ENCODE peak calls at places on chromosomes 6 and 20, in eight cellular contexts. One of them, this sample, is unnamed.

GRCh38 chr20:23637282-23638221 is at the start of gene CST3:
- DNase-seq in SW480: peak
- DNase-seq in NCI-H1436: peak
- DNase-seq in substantia nigra: peak
- DNase-seq in iPS-NIHi11: peak
- DNase-seq in activated T-cell treated with anti-CD3 and anti-CD28 coated beads for 24 hours: no peak
- DNase-seq in NCI-H1417 treated with DMSO at 0.1 percent for 48 hours: peak
- DNase-seq in retina: peak
- DNase-seq in this sample: peak

GRCh38 chr6:84282566-84282965 is 55.1 kb upstream of the CEP162 start:
- DNase-seq in SW480: no peak
- DNase-seq in NCI-H1436: no peak
- DNase-seq in substantia nigra: no peak
- DNase-seq in iPS-NIHi11: peak
- DNase-seq in activated T-cell treated with anti-CD3 and anti-CD28 coated beads for 24 hours: no peak
- DNase-seq in NCI-H1417 treated with DMSO at 0.1 percent for 48 hours: no peak
- DNase-seq in retina: no peak
- DNase-seq in this sample: no peak

GRCh38 chr6:106620931-106621672 is 8.2 kb downstream of the RTN4IP1 start:
- DNase-seq in SW480: no peak
- DNase-seq in NCI-H1436: no peak
- DNase-seq in substantia nigra: no peak
- DNase-seq in iPS-NIHi11: no peak
- DNase-seq in activated T-cell treated with anti-CD3 and anti-CD28 coated beads for 24 hours: no peak
- DNase-seq in NCI-H1417 treated with DMSO at 0.1 percent for 48 hours: no peak
- DNase-seq in retina: no peak
- DNase-seq in this sample: no peak

GRCh38 chr6:17381429-17382147 is 11.8 kb upstream of the CAP2 start:
- DNase-seq in SW480: no peak
- DNase-seq in NCI-H1436: no peak
- DNase-seq in substantia nigra: no peak
- DNase-seq in iPS-NIHi11: no peak
- DNase-seq in activated T-cell treated with anti-CD3 and anti-CD28 coated beads for 24 hours: no peak
- DNase-seq in NCI-H1417 treated with DMSO at 0.1 percent for 48 hours: no peak
- DNase-seq in retina: no peak
- DNase-seq in this sample: no peak

GRCh38 chr20:6599876-6600275 is 167.6 kb upstream of the BMP2 start:
- DNase-seq in SW480: no peak
- DNase-seq in NCI-H1436: no peak
- DNase-seq in substantia nigra: no peak
- DNase-seq in iPS-NIHi11: no peak
- DNase-seq in activated T-cell treated with anti-CD3 and anti-CD28 coated beads for 24 hours: no peak
- DNase-seq in NCI-H1417 treated with DMSO at 0.1 percent for 48 hours: no peak
- DNase-seq in retina: no peak
- DNase-seq in this sample: no peak

GRCh38 chr6:106128981-106129761 is 43.0 kb downstream of the PRDM1 start:
- DNase-seq in SW480: peak
- DNase-seq in NCI-H1436: no peak
- DNase-seq in substantia nigra: no peak
- DNase-seq in iPS-NIHi11: no peak
- DNase-seq in activated T-cell treated with anti-CD3 and anti-CD28 coated beads for 24 hours: no peak
- DNase-seq in NCI-H1417 treated with DMSO at 0.1 percent for 48 hours: no peak
- DNase-seq in retina: peak
- DNase-seq in this sample: peak

GRCh38 chr6:24329022-24329421 is 28.8 kb downstream of the DCDC2 start:
- DNase-seq in SW480: no peak
- DNase-seq in NCI-H1436: no peak
- DNase-seq in substantia nigra: no peak
- DNase-seq in iPS-NIHi11: no peak
- DNase-seq in activated T-cell treated with anti-CD3 and anti-CD28 coated beads for 24 hours: no peak
- DNase-seq in NCI-H1417 treated with DMSO at 0.1 percent for 48 hours: no peak
- DNase-seq in retina: no peak
- DNase-seq in this sample: no peak

GRCh38 chr6:105769987-105770386 is 316.1 kb upstream of the PRDM1 start:
- DNase-seq in SW480: no peak
- DNase-seq in NCI-H1436: no peak
- DNase-seq in substantia nigra: no peak
- DNase-seq in iPS-NIHi11: no peak
- DNase-seq in activated T-cell treated with anti-CD3 and anti-CD28 coated beads for 24 hours: no peak
- DNase-seq in NCI-H1417 treated with DMSO at 0.1 percent for 48 hours: no peak
- DNase-seq in retina: no peak
- DNase-seq in this sample: peak

GRCh38 chr6:14510038-14510437 is 392.5 kb downstream of the CD83 start:
- DNase-seq in SW480: no peak
- DNase-seq in NCI-H1436: no peak
- DNase-seq in substantia nigra: no peak
- DNase-seq in iPS-NIHi11: no peak
- DNase-seq in activated T-cell treated with anti-CD3 and anti-CD28 coated beads for 24 hours: no peak
- DNase-seq in NCI-H1417 treated with DMSO at 0.1 percent for 48 hours: no peak
- DNase-seq in retina: no peak
- DNase-seq in this sample: no peak

GRCh38 chr20:10565191-10565921 is 108.4 kb downstream of the JAG1 start:
- DNase-seq in SW480: no peak
- DNase-seq in NCI-H1436: no peak
- DNase-seq in substantia nigra: no peak
- DNase-seq in iPS-NIHi11: no peak
- DNase-seq in activated T-cell treated with anti-CD3 and anti-CD28 coated beads for 24 hours: no peak
- DNase-seq in NCI-H1417 treated with DMSO at 0.1 percent for 48 hours: no peak
- DNase-seq in retina: no peak
- DNase-seq in this sample: no peak

GRCh38 chr6:157151029-157151428 is 172.3 kb downstream of the TMEM242 start:
- DNase-seq in SW480: no peak
- DNase-seq in NCI-H1436: no peak
- DNase-seq in substantia nigra: no peak
- DNase-seq in iPS-NIHi11: no peak
- DNase-seq in activated T-cell treated with anti-CD3 and anti-CD28 coated beads for 24 hours: no peak
- DNase-seq in NCI-H1417 treated with DMSO at 0.1 percent for 48 hours: no peak
- DNase-seq in retina: peak
- DNase-seq in this sample: no peak

GRCh38 chr6:2485116-2485515 is 239.7 kb upstream of the GMDS start:
- DNase-seq in SW480: no peak
- DNase-seq in NCI-H1436: no peak
- DNase-seq in substantia nigra: no peak
- DNase-seq in iPS-NIHi11: no peak
- DNase-seq in activated T-cell treated with anti-CD3 and anti-CD28 coated beads for 24 hours: no peak
- DNase-seq in NCI-H1417 treated with DMSO at 0.1 percent for 48 hours: no peak
- DNase-seq in retina: no peak
- DNase-seq in this sample: no peak

GRCh38 chr20:59985864-59986263 is 27.6 kb downstream of the CDH26 start:
- DNase-seq in SW480: peak
- DNase-seq in NCI-H1436: peak
- DNase-seq in substantia nigra: no peak
- DNase-seq in iPS-NIHi11: no peak
- DNase-seq in activated T-cell treated with anti-CD3 and anti-CD28 coated beads for 24 hours: no peak
- DNase-seq in NCI-H1417 treated with DMSO at 0.1 percent for 48 hours: no peak
- DNase-seq in retina: no peak
- DNase-seq in this sample: peak

GRCh38 chr6:149118737-149119653 is 198.5 kb upstream of the TAB2 start:
- DNase-seq in SW480: no peak
- DNase-seq in NCI-H1436: no peak
- DNase-seq in substantia nigra: no peak
- DNase-seq in iPS-NIHi11: no peak
- DNase-seq in activated T-cell treated with anti-CD3 and anti-CD28 coated beads for 24 hours: no peak
- DNase-seq in NCI-H1417 treated with DMSO at 0.1 percent for 48 hours: no peak
- DNase-seq in retina: no peak
- DNase-seq in this sample: no peak

GRCh38 chr20:36461600-36462439 is 79.5 kb upstream of the MYL9 start:
- DNase-seq in SW480: peak
- DNase-seq in NCI-H1436: peak
- DNase-seq in substantia nigra: peak
- DNase-seq in iPS-NIHi11: peak
- DNase-seq in activated T-cell treated with anti-CD3 and anti-CD28 coated beads for 24 hours: no peak
- DNase-seq in NCI-H1417 treated with DMSO at 0.1 percent for 48 hours: no peak
- DNase-seq in retina: peak
- DNase-seq in this sample: peak

GRCh38 chr6:139605350-139605749 is 230.9 kb upstream of the CITED2 start:
- DNase-seq in SW480: no peak
- DNase-seq in NCI-H1436: no peak
- DNase-seq in substantia nigra: no peak
- DNase-seq in iPS-NIHi11: no peak
- DNase-seq in activated T-cell treated with anti-CD3 and anti-CD28 coated beads for 24 hours: no peak
- DNase-seq in NCI-H1417 treated with DMSO at 0.1 percent for 48 hours: no peak
- DNase-seq in retina: no peak
- DNase-seq in this sample: no peak

GRCh38 chr20:25510202-25510601 is 75.1 kb downstream of the NINL start:
- DNase-seq in SW480: no peak
- DNase-seq in NCI-H1436: no peak
- DNase-seq in substantia nigra: no peak
- DNase-seq in iPS-NIHi11: no peak
- DNase-seq in activated T-cell treated with anti-CD3 and anti-CD28 coated beads for 24 hours: no peak
- DNase-seq in NCI-H1417 treated with DMSO at 0.1 percent for 48 hours: no peak
- DNase-seq in retina: no peak
- DNase-seq in this sample: no peak

GRCh38 chr6:17703256-17703694 is 3.5 kb downstream of the NUP153 start:
- DNase-seq in SW480: no peak
- DNase-seq in NCI-H1436: no peak
- DNase-seq in substantia nigra: no peak
- DNase-seq in iPS-NIHi11: no peak
- DNase-seq in activated T-cell treated with anti-CD3 and anti-CD28 coated beads for 24 hours: no peak
- DNase-seq in NCI-H1417 treated with DMSO at 0.1 percent for 48 hours: no peak
- DNase-seq in retina: no peak
- DNase-seq in this sample: no peak

GRCh38 chr20:25047766-25048165 is 10.2 kb downstream of the ACSS1 start:
- DNase-seq in SW480: no peak
- DNase-seq in NCI-H1436: no peak
- DNase-seq in substantia nigra: no peak
- DNase-seq in iPS-NIHi11: no peak
- DNase-seq in activated T-cell treated with anti-CD3 and anti-CD28 coated beads for 24 hours: no peak
- DNase-seq in NCI-H1417 treated with DMSO at 0.1 percent for 48 hours: no peak
- DNase-seq in retina: no peak
- DNase-seq in this sample: no peak

GRCh38 chr6:92231220-92231701 is 1188.1 kb downstream of the EPHA7 start:
- DNase-seq in SW480: no peak
- DNase-seq in NCI-H1436: peak
- DNase-seq in substantia nigra: no peak
- DNase-seq in iPS-NIHi11: no peak
- DNase-seq in activated T-cell treated with anti-CD3 and anti-CD28 coated beads for 24 hours: no peak
- DNase-seq in NCI-H1417 treated with DMSO at 0.1 percent for 48 hours: peak
- DNase-seq in retina: peak
- DNase-seq in this sample: no peak

GRCh38 chr6:13698715-13699114 is 12.9 kb downstream of the RANBP9 start:
- DNase-seq in SW480: no peak
- DNase-seq in NCI-H1436: no peak
- DNase-seq in substantia nigra: no peak
- DNase-seq in iPS-NIHi11: no peak
- DNase-seq in activated T-cell treated with anti-CD3 and anti-CD28 coated beads for 24 hours: no peak
- DNase-seq in NCI-H1417 treated with DMSO at 0.1 percent for 48 hours: no peak
- DNase-seq in retina: no peak
- DNase-seq in this sample: no peak

GRCh38 chr6:144083172-144083571 is 12.2 kb downstream of the SF3B5 start:
- DNase-seq in SW480: no peak
- DNase-seq in NCI-H1436: no peak
- DNase-seq in substantia nigra: no peak
- DNase-seq in iPS-NIHi11: no peak
- DNase-seq in activated T-cell treated with anti-CD3 and anti-CD28 coated beads for 24 hours: no peak
- DNase-seq in NCI-H1417 treated with DMSO at 0.1 percent for 48 hours: no peak
- DNase-seq in retina: no peak
- DNase-seq in this sample: no peak

GRCh38 chr20:50399003-50399916 is 110.9 kb upstream of the PTPN1 start:
- DNase-seq in SW480: peak
- DNase-seq in NCI-H1436: no peak
- DNase-seq in substantia nigra: peak
- DNase-seq in iPS-NIHi11: no peak
- DNase-seq in activated T-cell treated with anti-CD3 and anti-CD28 coated beads for 24 hours: no peak
- DNase-seq in NCI-H1417 treated with DMSO at 0.1 percent for 48 hours: no peak
- DNase-seq in retina: no peak
- DNase-seq in this sample: no peak

GRCh38 chr20:38108438-38109024 is 56.5 kb downstream of the TGM2 start:
- DNase-seq in SW480: no peak
- DNase-seq in NCI-H1436: no peak
- DNase-seq in substantia nigra: no peak
- DNase-seq in iPS-NIHi11: no peak
- DNase-seq in activated T-cell treated with anti-CD3 and anti-CD28 coated beads for 24 hours: no peak
- DNase-seq in NCI-H1417 treated with DMSO at 0.1 percent for 48 hours: no peak
- DNase-seq in retina: no peak
- DNase-seq in this sample: no peak

GRCh38 chr6:81797594-81797993 is 45.1 kb upstream of the TENT5A start:
- DNase-seq in SW480: no peak
- DNase-seq in NCI-H1436: no peak
- DNase-seq in substantia nigra: no peak
- DNase-seq in iPS-NIHi11: no peak
- DNase-seq in activated T-cell treated with anti-CD3 and anti-CD28 coated beads for 24 hours: no peak
- DNase-seq in NCI-H1417 treated with DMSO at 0.1 percent for 48 hours: no peak
- DNase-seq in retina: no peak
- DNase-seq in this sample: no peak

GRCh38 chr20:43011491-43011890 is 178.2 kb downstream of the PTPRT start:
- DNase-seq in SW480: no peak
- DNase-seq in NCI-H1436: no peak
- DNase-seq in substantia nigra: no peak
- DNase-seq in iPS-NIHi11: no peak
- DNase-seq in activated T-cell treated with anti-CD3 and anti-CD28 coated beads for 24 hours: no peak
- DNase-seq in NCI-H1417 treated with DMSO at 0.1 percent for 48 hours: no peak
- DNase-seq in retina: no peak
- DNase-seq in this sample: no peak

GRCh38 chr20:36830791-36831691 is 44.9 kb upstream of the TLDC2 start:
- DNase-seq in SW480: no peak
- DNase-seq in NCI-H1436: no peak
- DNase-seq in substantia nigra: peak
- DNase-seq in iPS-NIHi11: no peak
- DNase-seq in activated T-cell treated with anti-CD3 and anti-CD28 coated beads for 24 hours: no peak
- DNase-seq in NCI-H1417 treated with DMSO at 0.1 percent for 48 hours: no peak
- DNase-seq in retina: no peak
- DNase-seq in this sample: no peak

GRCh38 chr6:150638765-150639164 is 39.1 kb downstream of the PLEKHG1 start:
- DNase-seq in SW480: peak
- DNase-seq in NCI-H1436: no peak
- DNase-seq in substantia nigra: no peak
- DNase-seq in iPS-NIHi11: no peak
- DNase-seq in activated T-cell treated with anti-CD3 and anti-CD28 coated beads for 24 hours: no peak
- DNase-seq in NCI-H1417 treated with DMSO at 0.1 percent for 48 hours: no peak
- DNase-seq in retina: no peak
- DNase-seq in this sample: no peak

GRCh38 chr6:12392490-12392889 is 102.3 kb downstream of the EDN1 start:
- DNase-seq in SW480: no peak
- DNase-seq in NCI-H1436: no peak
- DNase-seq in substantia nigra: no peak
- DNase-seq in iPS-NIHi11: no peak
- DNase-seq in activated T-cell treated with anti-CD3 and anti-CD28 coated beads for 24 hours: no peak
- DNase-seq in NCI-H1417 treated with DMSO at 0.1 percent for 48 hours: no peak
- DNase-seq in retina: no peak
- DNase-seq in this sample: no peak

GRCh38 chr6:15384901-15385300 is 139.0 kb downstream of the JARID2 start:
- DNase-seq in SW480: no peak
- DNase-seq in NCI-H1436: no peak
- DNase-seq in substantia nigra: no peak
- DNase-seq in iPS-NIHi11: no peak
- DNase-seq in activated T-cell treated with anti-CD3 and anti-CD28 coated beads for 24 hours: no peak
- DNase-seq in NCI-H1417 treated with DMSO at 0.1 percent for 48 hours: no peak
- DNase-seq in retina: no peak
- DNase-seq in this sample: no peak

GRCh38 chr20:33838035-33838864 is 27.1 kb downstream of the CHMP4B start:
- DNase-seq in SW480: no peak
- DNase-seq in NCI-H1436: no peak
- DNase-seq in substantia nigra: peak
- DNase-seq in iPS-NIHi11: no peak
- DNase-seq in activated T-cell treated with anti-CD3 and anti-CD28 coated beads for 24 hours: no peak
- DNase-seq in NCI-H1417 treated with DMSO at 0.1 percent for 48 hours: no peak
- DNase-seq in retina: no peak
- DNase-seq in this sample: no peak